ENCODE peak calls at places on chromosomes 4 and X, in nine cellular contexts. W is pancreas; X is activated CD8-positive, alpha-beta memory T cell treated with anti-CD3 and anti-CD28 coated beads for 1 hour; U is activated CD4-positive, alpha-beta T cell treated with anti-CD3 and anti-CD28 coated beads, Interleukin-2, amount 10 ng/mL, durations not matched to agents 7 days and 5 days; M is cardiac muscle cell; P is AG10803; Z is body of pancreas; T is A549; A is stimulated activated CD4-positive, alpha-beta T cell treated with anti-CD3 and anti-CD28 coated beads, Interleukin-4, amount 100 ng/mL, for 24 hours. E is an unnamed sample.

GRCh38 chr4:102566426-102566825 is 65.3 kb downstream of the NFKB1 start:
- DNase-seq in T (no peak), Z (no peak), W (no peak), M (no peak), A (no peak), X (no peak), P (no peak), U (no peak), E (no peak)

GRCh38 chr4:3530051-3530450 is 2.2 kb downstream of the LRPAP1 start:
- DNase-seq in W (no peak), U (no peak), T (no peak), A (no peak), P (no peak), M (no peak), Z (no peak), X (no peak), E (peak)

GRCh38 chr4:4866124-4866832 is 6.8 kb downstream of the MSX1 start:
- DNase-seq in W (no peak), Z (no peak), A (no peak), X (no peak), T (no peak), P (no peak), U (no peak), M (peak), E (no peak)

GRCh38 chr4:159018062-159018629 is 84.7 kb upstream of the RAPGEF2 start:
- DNase-seq in A (no peak), P (no peak), M (no peak), X (no peak), U (no peak), Z (no peak), T (no peak), W (no peak), E (no peak)

GRCh38 chr4:94577136-94577535 is 125.4 kb downstream of the PDLIM5 start:
- DNase-seq in P (peak), T (no peak), U (no peak), A (no peak), W (peak), X (no peak), M (peak), Z (peak), E (peak)

GRCh38 chr4:8393593-8394038 is 46.9 kb downstream of the ACOX3 start:
- DNase-seq in W (no peak), A (no peak), U (no peak), M (no peak), X (no peak), Z (no peak), P (peak), T (peak), E (peak)

GRCh38 chr4:123399638-123400358 is 3.2 kb downstream of the SPRY1 start:
- DNase-seq in T (no peak), W (no peak), Z (no peak), M (peak), X (no peak), P (peak), A (no peak), U (no peak), E (no peak)

GRCh38 chrX:149470960-149471359 is 34.1 kb downstream of the IDS start:
- DNase-seq in A (peak), P (peak), U (peak), T (peak), Z (peak), W (peak), X (no peak), M (peak), E (peak)

GRCh38 chr4:5773271-5773555 is 62.2 kb downstream of the EVC start:
- DNase-seq in U (no peak), W (no peak), X (no peak), M (no peak), Z (no peak), P (peak), A (no peak), T (no peak), E (peak)

GRCh38 chrX:67587946-67588624 is 44.3 kb downstream of the AR start:
- DNase-seq in P (no peak), U (no peak), Z (no peak), M (no peak), T (no peak), A (no peak), X (no peak), W (no peak), E (peak)

GRCh38 chrX:71632923-71633657 is 14.8 kb upstream of the CXCR3 start:
- DNase-seq in U (no peak), X (no peak), P (no peak), T (no peak), W (no peak), M (peak), Z (no peak), A (no peak), E (no peak)

GRCh38 chrX:40006025-40007017 is 91.4 kb downstream of the BCOR start:
- DNase-seq in U (no peak), A (peak), Z (peak), X (no peak), M (peak), P (no peak), T (no peak), W (no peak), E (no peak)

GRCh38 chr4:62454535-62454934 is 1254.4 kb downstream of the ADGRL3 start:
- DNase-seq in M (no peak), X (no peak), P (no peak), A (no peak), W (no peak), U (no peak), T (no peak), Z (no peak), E (no peak)

GRCh38 chrX:16612257-16612987 is 37.5 kb upstream of the S100G start:
- DNase-seq in W (no peak), U (no peak), A (no peak), M (no peak), T (no peak), X (no peak), Z (no peak), P (no peak), E (no peak)

GRCh38 chrX:15594371-15594770 is 6.4 kb downstream of the ACE2 start:
- DNase-seq in U (no peak), X (no peak), T (no peak), W (no peak), A (no peak), Z (no peak), P (no peak), M (peak), E (no peak)

GRCh38 chr4:108072300-108072699 is 82.6 kb downstream of the HADH start:
- DNase-seq in P (no peak), X (peak), A (peak), U (peak), W (no peak), M (no peak), Z (no peak), T (no peak), E (no peak)

GRCh38 chrX:33062016-33062415 is 149.3 kb downstream of the DMD start:
- DNase-seq in T (no peak), M (no peak), X (no peak), Z (no peak), P (no peak), W (no peak), U (no peak), A (no peak), E (no peak)

GRCh38 chrX:15336023-15336413 is 695 bp upstream of the PIGA start:
- DNase-seq in A (peak), T (peak), P (peak), Z (peak), U (peak), W (peak), X (no peak), M (peak), E (no peak)

GRCh38 chr4:119629142-119629471 is 503 bp upstream of the PDE5A start:
- DNase-seq in T (no peak), X (no peak), Z (no peak), U (no peak), W (no peak), M (no peak), A (no peak), P (no peak), E (no peak)

GRCh38 chr4:163447481-163447880 is 26.1 kb downstream of the TKTL2 start:
- DNase-seq in A (no peak), X (no peak), U (no peak), M (no peak), W (no peak), Z (no peak), T (no peak), P (no peak), E (no peak)

GRCh38 chrX:40300286-40300890 is 202.6 kb upstream of the BCOR start:
- DNase-seq in M (no peak), Z (no peak), T (no peak), A (peak), P (no peak), U (no peak), W (no peak), X (no peak), E (no peak)

GRCh38 chrX:136028383-136028984 is 43.2 kb downstream of the SLC9A6 start:
- DNase-seq in X (no peak), T (peak), U (peak), Z (no peak), W (no peak), A (no peak), M (peak), P (peak), E (no peak)

GRCh38 chr4:128427832-128428366 is 140.3 kb upstream of the PGRMC2 start:
- DNase-seq in P (peak), M (no peak), Z (peak), A (no peak), X (no peak), W (peak), U (no peak), T (peak), E (no peak)

GRCh38 chrX:37717708-37718107 is 32.1 kb downstream of the XK start:
- DNase-seq in W (no peak), M (no peak), U (no peak), X (no peak), Z (no peak), T (no peak), A (no peak), P (no peak), E (no peak)

GRCh38 chr4:65669008-65669971 is 999 bp downstream of the EPHA5 start:
- DNase-seq in Z (no peak), T (no peak), P (peak), X (no peak), W (peak), M (peak), U (no peak), A (no peak), E (peak)

GRCh38 chr4:131644619-131645018 is 1504.5 kb upstream of the PCDH10 start:
- DNase-seq in T (no peak), M (peak), P (no peak), U (no peak), X (no peak), W (no peak), A (no peak), Z (no peak), E (no peak)

GRCh38 chr4:8308856-8309771 is 39.6 kb downstream of the HTRA3 start:
- DNase-seq in P (peak), W (no peak), Z (peak), T (no peak), U (no peak), M (no peak), X (no peak), A (no peak), E (peak)

GRCh38 chr4:13635281-13635799 is 7.8 kb upstream of the BOD1L1 start:
- DNase-seq in U (no peak), A (no peak), Z (no peak), T (no peak), M (no peak), P (peak), W (no peak), X (no peak), E (no peak)

GRCh38 chr4:102525099-102525498 is 23.9 kb downstream of the NFKB1 start:
- DNase-seq in A (no peak), Z (no peak), W (no peak), P (peak), M (no peak), T (no peak), U (no peak), X (no peak), E (no peak)

GRCh38 chrX:12548341-12548740 is 242.9 kb upstream of the PRPS2 start:
- DNase-seq in X (no peak), T (no peak), W (no peak), U (no peak), Z (no peak), A (no peak), P (no peak), M (no peak), E (no peak)

GRCh38 chr4:932713-933070 is 432 bp downstream of the TMEM175 start:
- DNase-seq in Z (no peak), A (no peak), M (no peak), P (no peak), T (no peak), X (no peak), U (no peak), W (no peak), E (no peak)

GRCh38 chr4:155506761-155507160 is 130.0 kb upstream of the MAP9 start:
- DNase-seq in P (no peak), T (no peak), Z (no peak), W (no peak), U (no peak), M (peak), A (no peak), X (no peak), E (no peak)

GRCh38 chrX:66914082-66914481 is 275.2 kb upstream of the EDA2R start:
- DNase-seq in U (no peak), Z (no peak), M (no peak), P (peak), T (no peak), X (no peak), W (no peak), A (no peak), E (no peak)

GRCh38 chr4:33063238-33063637 is 2343.1 kb downstream of the PCDH7 start:
- DNase-seq in X (no peak), A (no peak), W (no peak), T (no peak), U (no peak), M (peak), Z (no peak), P (peak), E (no peak)